ENCODE peak calls at places on chromosomes 13 and 19, in seven cellular contexts. M, X, I, F, K, H and Y are unnamed samples.

GRCh38 chr13:26984337-26984736 is 187.3 kb downstream of the USP12 start:
- DNase-seq in M (no peak), H (no peak), I (no peak), K (no peak), F (no peak), X (no peak), Y (no peak)

GRCh38 chr13:51192348-51192747 is 29.9 kb upstream of the FAM124A start:
- DNase-seq in M (no peak), I (no peak), H (no peak), K (no peak), X (no peak), F (peak; percentile 20), Y (no peak)

GRCh38 chr13:73212482-73212881 is 153.7 kb downstream of the KLF5 start:
- DNase-seq in H (no peak), F (no peak), K (no peak), X (no peak), M (no peak), I (no peak), Y (no peak)

GRCh38 chr13:114130708-114131580 is 1.5 kb downstream of the RASA3 start:
- DNase-seq in F (no peak), M (peak; percentile 8), X (peak; percentile 90), H (peak; percentile 97), K (peak; percentile 55), I (peak; percentile 91), Y (no peak)

GRCh38 chr19:41376241-41376997 is at the start of gene TMEM91:
- DNase-seq in X (peak; percentile 63), K (peak; percentile 69), I (no peak), F (peak; percentile 85), H (peak; percentile 64), M (no peak), Y (no peak)

GRCh38 chr19:18612772-18613588 is at the start of gene TMEM59L:
- DNase-seq in M (no peak), X (no peak), K (no peak), I (no peak), H (no peak), F (peak; percentile 82), Y (no peak)

GRCh38 chr19:21568816-21569496 is 63.6 kb downstream of the ZNF429 start:
- DNase-seq in F (no peak), H (no peak), M (peak; percentile 90), I (peak; percentile 94), K (no peak), X (no peak), Y (no peak)

GRCh38 chr19:54164369-54165068 is 5.0 kb upstream of the LENG1 start:
- DNase-seq in X (peak; percentile 92), H (peak; percentile 54), K (peak; percentile 96), I (peak; percentile 22), F (peak; percentile 99), M (peak; percentile 60), Y (no peak)

GRCh38 chr13:100508996-100509395 is 79.6 kb downstream of the GGACT start:
- DNase-seq in H (no peak), F (no peak), I (no peak), K (no peak), X (no peak), M (no peak), Y (no peak)

GRCh38 chr13:52158629-52159158 is 703 bp downstream of the NEK3 start:
- DNase-seq in H (peak; percentile 61), F (no peak), M (peak; percentile 7), K (no peak), X (peak; percentile 31), I (peak; percentile 28), Y (no peak)

GRCh38 chr19:47652285-47652684 is 43.4 kb downstream of the BICRA start:
- DNase-seq in X (no peak), M (no peak), H (no peak), F (no peak), K (no peak), I (no peak), Y (no peak)
- H2AK5ac ChIP-seq in X (no peak overlapping the region), M (no peak overlapping the region), H (no peak overlapping the region), F (no peak overlapping the region), K (no peak overlapping the region), I (no peak overlapping the region), Y (no peak overlapping the region)

GRCh38 chr13:109408596-109409382 is 377.6 kb downstream of the IRS2 start:
- DNase-seq in K (no peak), F (no peak), I (no peak), H (no peak), X (no peak), M (no peak), Y (no peak)
- H2AK5ac ChIP-seq in K (no peak overlapping the region), F (no peak overlapping the region), I (no peak overlapping the region), H (no peak overlapping the region), X (no peak overlapping the region), M (no peak overlapping the region), Y (no peak overlapping the region)

GRCh38 chr13:41960700-41961697 is at the start of gene VWA8:
- DNase-seq in F (peak; percentile 92), X (peak; percentile 93), I (peak; percentile 78), H (peak; percentile 75), K (peak; percentile 87), M (peak; percentile 72), Y (peak; percentile 57)
- H2AK5ac ChIP-seq in F (no peak within 1 kb of the TSS), X (no peak within 1 kb of the TSS), I (no peak within 1 kb of the TSS), H (no peak within 1 kb of the TSS), K (no peak within 1 kb of the TSS), M (no peak within 1 kb of the TSS), Y (peak within 1 kb of the TSS; percentile 13)

GRCh38 chr19:47240561-47240960 is 9.6 kb upstream of the BBC3 start:
- DNase-seq in I (no peak), H (no peak), F (no peak), K (no peak), X (no peak), M (no peak), Y (no peak)
- H2AK5ac ChIP-seq in I (peak overlapping the region; percentile 2), H (peak overlapping the region; percentile 14), F (peak overlapping the region; percentile 70), K (no peak overlapping the region), X (no peak overlapping the region), M (peak overlapping the region; percentile 87), Y (peak overlapping the region; percentile 96)